ENCODE peak calls at places on chromosomes 12 and 14, in eight cellular contexts. One of them, this sample, is unnamed.
A peak's percentile ranks its signal among the peaks of the same experiment; 100 is the strongest.

GRCh38 chr14:75191100-75191499 is 14.7 kb upstream of the TMED10 start:
- DNase-seq in H9: no peak
- DNase-seq in CD8-positive, alpha-beta T cell: no peak
- DNase-seq in heart left ventricle: no peak
- DNase-seq in A549: no peak
- DNase-seq in neural progenitor cell: no peak
- DNase-seq in gastrocnemius medialis: no peak
- DNase-seq in colonic mucosa: no peak
- DNase-seq in this sample: no peak

GRCh38 chr14:56555921-56556570 is 23.6 kb upstream of the TMEM260 start:
- DNase-seq in H9: no peak
- DNase-seq in CD8-positive, alpha-beta T cell: no peak
- DNase-seq in heart left ventricle: no peak
- DNase-seq in A549: peak; percentile 58
- DNase-seq in neural progenitor cell: peak; percentile 55
- DNase-seq in gastrocnemius medialis: no peak
- DNase-seq in colonic mucosa: no peak
- DNase-seq in this sample: no peak

GRCh38 chr14:101970830-101971400 is 6.5 kb downstream of the DYNC1H1 start:
- DNase-seq in H9: no peak
- DNase-seq in CD8-positive, alpha-beta T cell: no peak
- DNase-seq in heart left ventricle: no peak
- DNase-seq in A549: no peak
- DNase-seq in neural progenitor cell: no peak
- DNase-seq in gastrocnemius medialis: no peak
- DNase-seq in colonic mucosa: no peak
- DNase-seq in this sample: peak; percentile 19

GRCh38 chr12:38411947-38412346 is 95.4 kb downstream of the ALG10B start:
- DNase-seq in H9: no peak
- DNase-seq in CD8-positive, alpha-beta T cell: no peak
- DNase-seq in heart left ventricle: no peak
- DNase-seq in A549: no peak
- DNase-seq in neural progenitor cell: no peak
- DNase-seq in gastrocnemius medialis: no peak
- DNase-seq in colonic mucosa: no peak
- DNase-seq in this sample: no peak

GRCh38 chr12:21697829-21698630 is 40.4 kb upstream of the LDHB start:
- DNase-seq in H9: no peak
- DNase-seq in CD8-positive, alpha-beta T cell: no peak
- DNase-seq in heart left ventricle: no peak
- DNase-seq in A549: peak; percentile 42
- DNase-seq in neural progenitor cell: peak; percentile 34
- DNase-seq in gastrocnemius medialis: no peak
- DNase-seq in colonic mucosa: no peak
- DNase-seq in this sample: no peak

GRCh38 chr14:101601603-101602465 is 40.5 kb downstream of the DIO3 start:
- DNase-seq in H9: no peak
- DNase-seq in CD8-positive, alpha-beta T cell: peak; percentile 45
- DNase-seq in heart left ventricle: no peak
- DNase-seq in A549: no peak
- DNase-seq in neural progenitor cell: no peak
- DNase-seq in gastrocnemius medialis: peak; percentile 1
- DNase-seq in colonic mucosa: no peak
- DNase-seq in this sample: no peak

GRCh38 chr12:48681416-48681737 is 661 bp downstream of the KANSL2 start:
- DNase-seq in H9: no peak
- DNase-seq in CD8-positive, alpha-beta T cell: no peak
- DNase-seq in heart left ventricle: no peak
- DNase-seq in A549: peak; percentile 42
- DNase-seq in neural progenitor cell: no peak
- DNase-seq in gastrocnemius medialis: peak; percentile 36
- DNase-seq in colonic mucosa: no peak
- DNase-seq in this sample: no peak

GRCh38 chr14:97638864-97639263 is 841.7 kb downstream of the VRK1 start:
- DNase-seq in H9: no peak
- DNase-seq in CD8-positive, alpha-beta T cell: no peak
- DNase-seq in heart left ventricle: no peak
- DNase-seq in A549: no peak
- DNase-seq in neural progenitor cell: no peak
- DNase-seq in gastrocnemius medialis: no peak
- DNase-seq in colonic mucosa: no peak
- DNase-seq in this sample: no peak

GRCh38 chr14:30295980-30296379 is 263.0 kb upstream of the G2E3 start:
- DNase-seq in H9: no peak
- DNase-seq in CD8-positive, alpha-beta T cell: no peak
- DNase-seq in heart left ventricle: no peak
- DNase-seq in A549: no peak
- DNase-seq in neural progenitor cell: no peak
- DNase-seq in gastrocnemius medialis: no peak
- DNase-seq in colonic mucosa: no peak
- DNase-seq in this sample: no peak

GRCh38 chr12:89821901-89822300 is 113.3 kb upstream of the ATP2B1 start:
- DNase-seq in H9: no peak
- DNase-seq in CD8-positive, alpha-beta T cell: no peak
- DNase-seq in heart left ventricle: no peak
- DNase-seq in A549: no peak
- DNase-seq in neural progenitor cell: no peak
- DNase-seq in gastrocnemius medialis: no peak
- DNase-seq in colonic mucosa: no peak
- DNase-seq in this sample: no peak

GRCh38 chr12:117986705-117987469 is 18.1 kb upstream of the KSR2 start:
- DNase-seq in H9: no peak
- DNase-seq in CD8-positive, alpha-beta T cell: no peak
- DNase-seq in heart left ventricle: no peak
- DNase-seq in A549: peak; percentile 81
- DNase-seq in neural progenitor cell: no peak
- DNase-seq in gastrocnemius medialis: no peak
- DNase-seq in colonic mucosa: no peak
- DNase-seq in this sample: no peak

GRCh38 chr12:121038861-121039654 is at the start of gene OASL:
- DNase-seq in H9: no peak
- DNase-seq in CD8-positive, alpha-beta T cell: peak; percentile 74
- DNase-seq in heart left ventricle: peak; percentile 63
- DNase-seq in A549: no peak
- DNase-seq in neural progenitor cell: no peak
- DNase-seq in gastrocnemius medialis: no peak
- DNase-seq in colonic mucosa: peak; percentile 68
- DNase-seq in this sample: no peak

GRCh38 chr14:64722842-64723447 is 18.7 kb downstream of the PLEKHG3 start:
- DNase-seq in H9: no peak
- DNase-seq in CD8-positive, alpha-beta T cell: peak; percentile 62
- DNase-seq in heart left ventricle: no peak
- DNase-seq in A549: no peak
- DNase-seq in neural progenitor cell: no peak
- DNase-seq in gastrocnemius medialis: peak; percentile 9
- DNase-seq in colonic mucosa: no peak
- DNase-seq in this sample: no peak

GRCh38 chr12:38895446-38895845 is 9.9 kb downstream of the CPNE8 start:
- DNase-seq in H9: no peak
- DNase-seq in CD8-positive, alpha-beta T cell: no peak
- DNase-seq in heart left ventricle: no peak
- DNase-seq in A549: no peak
- DNase-seq in neural progenitor cell: no peak
- DNase-seq in gastrocnemius medialis: no peak
- DNase-seq in colonic mucosa: no peak
- DNase-seq in this sample: no peak

GRCh38 chr12:98499668-98500456 is 15.5 kb upstream of the TMPO start:
- DNase-seq in H9: peak; percentile 20
- DNase-seq in CD8-positive, alpha-beta T cell: no peak
- DNase-seq in heart left ventricle: no peak
- DNase-seq in A549: no peak
- DNase-seq in neural progenitor cell: no peak
- DNase-seq in gastrocnemius medialis: no peak
- DNase-seq in colonic mucosa: no peak
- DNase-seq in this sample: no peak

GRCh38 chr12:43762596-43762995 is 3.8 kb downstream of the IRAK4 start:
- DNase-seq in H9: no peak
- DNase-seq in CD8-positive, alpha-beta T cell: no peak
- DNase-seq in heart left ventricle: no peak
- DNase-seq in A549: no peak
- DNase-seq in neural progenitor cell: no peak
- DNase-seq in gastrocnemius medialis: no peak
- DNase-seq in colonic mucosa: no peak
- DNase-seq in this sample: no peak

GRCh38 chr14:95353007-95353406 is 33.3 kb upstream of the CLMN start:
- DNase-seq in H9: no peak
- DNase-seq in CD8-positive, alpha-beta T cell: no peak
- DNase-seq in heart left ventricle: no peak
- DNase-seq in A549: no peak
- DNase-seq in neural progenitor cell: no peak
- DNase-seq in gastrocnemius medialis: no peak
- DNase-seq in colonic mucosa: no peak
- DNase-seq in this sample: no peak

GRCh38 chr12:67107751-67108269 is 161.3 kb upstream of the CAND1 start:
- DNase-seq in H9: no peak
- DNase-seq in CD8-positive, alpha-beta T cell: no peak
- DNase-seq in heart left ventricle: no peak
- DNase-seq in A549: no peak
- DNase-seq in neural progenitor cell: no peak
- DNase-seq in gastrocnemius medialis: no peak
- DNase-seq in colonic mucosa: no peak
- DNase-seq in this sample: no peak

GRCh38 chr12:91316825-91317224 is 134.2 kb upstream of the DCN start:
- DNase-seq in H9: no peak
- DNase-seq in CD8-positive, alpha-beta T cell: no peak
- DNase-seq in heart left ventricle: no peak
- DNase-seq in A549: no peak
- DNase-seq in neural progenitor cell: no peak
- DNase-seq in gastrocnemius medialis: no peak
- DNase-seq in colonic mucosa: no peak
- DNase-seq in this sample: no peak

GRCh38 chr14:104968541-104969401 is 9.4 kb downstream of the AHNAK2 start:
- DNase-seq in H9: peak; percentile 52
- DNase-seq in CD8-positive, alpha-beta T cell: no peak
- DNase-seq in heart left ventricle: peak; percentile 58
- DNase-seq in A549: peak; percentile 79
- DNase-seq in neural progenitor cell: peak; percentile 37
- DNase-seq in gastrocnemius medialis: peak; percentile 12
- DNase-seq in colonic mucosa: peak; percentile 60
- DNase-seq in this sample: no peak
- H3K4me1 ChIP-seq in H9: peaks cover 3% of the 10 kb centered on the region
- H3K4me1 ChIP-seq in CD8-positive, alpha-beta T cell: no peaks in the 10 kb centered on the region
- H3K4me1 ChIP-seq in heart left ventricle: peaks cover 23% of the 10 kb centered on the region
- H3K4me1 ChIP-seq in A549: peaks cover 67% of the 10 kb centered on the region
- H3K4me1 ChIP-seq in neural progenitor cell: peaks cover 24% of the 10 kb centered on the region
- H3K4me1 ChIP-seq in gastrocnemius medialis: peaks cover 8% of the 10 kb centered on the region
- H3K4me1 ChIP-seq in colonic mucosa: peaks cover 27% of the 10 kb centered on the region
- H3K4me1 ChIP-seq in this sample: peaks cover 23% of the 10 kb centered on the region

GRCh38 chr12:96400631-96401060 is 407 bp upstream of the CDK17 start:
- DNase-seq in H9: no peak
- DNase-seq in CD8-positive, alpha-beta T cell: no peak
- DNase-seq in heart left ventricle: no peak
- DNase-seq in A549: peak; percentile 48
- DNase-seq in neural progenitor cell: no peak
- DNase-seq in gastrocnemius medialis: no peak
- DNase-seq in colonic mucosa: no peak
- DNase-seq in this sample: no peak

GRCh38 chr12:96402061-96402460 is 1.8 kb upstream of the CDK17 start:
- DNase-seq in H9: peak; percentile 53
- DNase-seq in CD8-positive, alpha-beta T cell: no peak
- DNase-seq in heart left ventricle: no peak
- DNase-seq in A549: no peak
- DNase-seq in neural progenitor cell: peak; percentile 51
- DNase-seq in gastrocnemius medialis: no peak
- DNase-seq in colonic mucosa: no peak
- DNase-seq in this sample: no peak

GRCh38 chr12:96403870-96404269 is 3.6 kb upstream of the CDK17 start:
- DNase-seq in H9: no peak
- DNase-seq in CD8-positive, alpha-beta T cell: no peak
- DNase-seq in heart left ventricle: no peak
- DNase-seq in A549: no peak
- DNase-seq in neural progenitor cell: no peak
- DNase-seq in gastrocnemius medialis: no peak
- DNase-seq in colonic mucosa: no peak
- DNase-seq in this sample: no peak

GRCh38 chr12:96401061-96401871 is 1.0 kb upstream of the CDK17 start:
- DNase-seq in H9: no peak
- DNase-seq in CD8-positive, alpha-beta T cell: peak; percentile 60
- DNase-seq in heart left ventricle: no peak
- DNase-seq in A549: peak; percentile 83
- DNase-seq in neural progenitor cell: peak; percentile 4
- DNase-seq in gastrocnemius medialis: no peak
- DNase-seq in colonic mucosa: peak; percentile 39
- DNase-seq in this sample: no peak

DNA sequence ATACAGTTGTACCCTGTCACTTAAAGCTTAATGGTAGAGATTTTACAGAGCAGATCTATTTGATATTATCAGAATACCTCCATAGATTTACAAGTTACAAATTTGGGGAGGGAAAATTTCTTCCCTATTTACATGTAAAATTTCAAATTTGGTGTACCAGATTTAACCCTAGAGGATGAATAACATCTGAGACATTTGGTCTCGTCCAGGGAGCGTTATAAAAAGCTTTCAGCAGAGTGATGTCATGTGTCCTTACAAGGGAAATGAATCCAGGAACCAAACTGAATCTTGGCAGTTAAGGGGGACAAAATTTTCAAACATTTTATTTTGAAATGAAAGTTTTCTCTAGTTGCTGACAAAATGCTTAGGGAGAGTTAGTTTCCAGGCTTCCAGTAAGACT is 4.4 kb upstream of the CDK17 start:
- DNase-seq in H9: no peak
- DNase-seq in CD8-positive, alpha-beta T cell: no peak
- DNase-seq in heart left ventricle: no peak
- DNase-seq in A549: no peak
- DNase-seq in neural progenitor cell: no peak
- DNase-seq in gastrocnemius medialis: no peak
- DNase-seq in colonic mucosa: no peak
- DNase-seq in this sample: no peak
- H3K4me1 ChIP-seq in H9: no peaks in the 10 kb centered on the region
- H3K4me1 ChIP-seq in CD8-positive, alpha-beta T cell: peaks cover 6% of the 10 kb centered on the region
- H3K4me1 ChIP-seq in heart left ventricle: peaks cover 5% of the 10 kb centered on the region
- H3K4me1 ChIP-seq in A549: peaks cover 10% of the 10 kb centered on the region
- H3K4me1 ChIP-seq in neural progenitor cell: peaks cover 10% of the 10 kb centered on the region
- H3K4me1 ChIP-seq in gastrocnemius medialis: no peaks in the 10 kb centered on the region
- H3K4me1 ChIP-seq in colonic mucosa: no peaks in the 10 kb centered on the region
- H3K4me1 ChIP-seq in this sample: peaks cover 4% of the 10 kb centered on the region

GRCh38 chr12:777550-778047 is 25.2 kb downstream of the WNK1 start:
- DNase-seq in H9: no peak
- DNase-seq in CD8-positive, alpha-beta T cell: no peak
- DNase-seq in heart left ventricle: no peak
- DNase-seq in A549: no peak
- DNase-seq in neural progenitor cell: no peak
- DNase-seq in gastrocnemius medialis: no peak
- DNase-seq in colonic mucosa: no peak
- DNase-seq in this sample: no peak
- H3K4me1 ChIP-seq in H9: no peaks in the 10 kb centered on the region
- H3K4me1 ChIP-seq in CD8-positive, alpha-beta T cell: peaks cover 49% of the 10 kb centered on the region
- H3K4me1 ChIP-seq in heart left ventricle: peaks cover 46% of the 10 kb centered on the region
- H3K4me1 ChIP-seq in A549: peaks cover 86% of the 10 kb centered on the region
- H3K4me1 ChIP-seq in neural progenitor cell: peaks cover 26% of the 10 kb centered on the region
- H3K4me1 ChIP-seq in gastrocnemius medialis: peaks cover 85% of the 10 kb centered on the region
- H3K4me1 ChIP-seq in colonic mucosa: peaks cover 9% of the 10 kb centered on the region
- H3K4me1 ChIP-seq in this sample: peaks cover 5% of the 10 kb centered on the region

DNA sequence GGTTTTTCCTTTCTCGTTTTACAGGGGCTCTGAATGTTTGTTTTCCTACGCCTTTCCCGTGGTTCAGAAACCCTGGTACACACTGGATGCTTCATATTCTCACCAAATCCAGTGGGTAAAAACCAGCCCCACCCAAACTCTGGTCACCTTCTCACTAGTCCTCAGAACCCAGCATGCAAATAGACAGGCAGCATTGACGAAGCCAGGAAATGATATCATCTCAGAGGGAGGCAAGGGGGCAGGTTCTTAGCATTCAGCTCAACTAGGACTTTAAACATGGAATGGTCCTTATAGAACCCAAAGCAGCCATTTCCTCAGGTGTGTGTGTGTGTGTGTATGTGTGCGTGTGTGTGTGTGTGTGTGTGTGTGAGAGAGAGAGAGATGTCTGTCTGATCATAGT is 142.0 kb downstream of the KCNK10 start:
- DNase-seq in H9: no peak
- DNase-seq in CD8-positive, alpha-beta T cell: no peak
- DNase-seq in heart left ventricle: no peak
- DNase-seq in A549: no peak
- DNase-seq in neural progenitor cell: no peak
- DNase-seq in gastrocnemius medialis: no peak
- DNase-seq in colonic mucosa: no peak
- DNase-seq in this sample: no peak
- H3K4me1 ChIP-seq in H9: no peaks in the 10 kb centered on the region
- H3K4me1 ChIP-seq in CD8-positive, alpha-beta T cell: no peaks in the 10 kb centered on the region
- H3K4me1 ChIP-seq in heart left ventricle: no peaks in the 10 kb centered on the region
- H3K4me1 ChIP-seq in A549: no peaks in the 10 kb centered on the region
- H3K4me1 ChIP-seq in neural progenitor cell: peaks cover 4% of the 10 kb centered on the region
- H3K4me1 ChIP-seq in gastrocnemius medialis: no peaks in the 10 kb centered on the region
- H3K4me1 ChIP-seq in colonic mucosa: no peaks in the 10 kb centered on the region
- H3K4me1 ChIP-seq in this sample: no peaks in the 10 kb centered on the region